ENCODE peak calls at places on chromosomes 4 and X, in eight cellular contexts. B is hepatocyte, Z is PC-3, O is H9, D is mammary epithelial cell, L is HepG2, J is SK-N-SH, T is endothelial cell of umbilical vein. P is an unnamed sample.

GRCh38 chrX:37813570-37813969 is 33.7 kb downstream of the CYBB start:
- DNase-seq in B (no peak), Z (peak; percentile 12), O (no peak), D (no peak), L (no peak), J (no peak), T (no peak), P (no peak)

GRCh38 chrX:39759526-39760224 is 338.1 kb downstream of the BCOR start:
- DNase-seq in B (peak; percentile 62), Z (peak; percentile 19), O (no peak), D (no peak), L (no peak), J (peak; percentile 39), T (peak; percentile 76), P (peak; percentile 53)

GRCh38 chr4:140893939-140894338 is 137.8 kb upstream of the TBC1D9 start:
- DNase-seq in B (peak; percentile 29), Z (no peak), O (no peak), D (no peak), L (no peak), J (no peak), T (no peak), P (no peak)

GRCh38 chr4:174377613-174378012 is 93.9 kb downstream of the CEP44 start:
- DNase-seq in B (no peak), Z (peak; percentile 87), O (no peak), D (peak; percentile 17), L (peak; percentile 30), J (no peak), T (no peak), P (no peak)

GRCh38 chr4:57053508-57053907 is 56.7 kb downstream of the IGFBP7 start:
- DNase-seq in B (no peak), Z (no peak), O (no peak), D (peak; percentile 96), L (no peak), J (no peak), T (peak; percentile 59), P (no peak)

GRCh38 chr4:41400296-41400695 is 137.7 kb upstream of the LIMCH1 start:
- DNase-seq in B (no peak), Z (no peak), O (no peak), D (no peak), L (no peak), J (no peak), T (no peak), P (no peak)

GRCh38 chr4:33063238-33063637 is 2343.1 kb downstream of the PCDH7 start:
- DNase-seq in B (peak; percentile 36), Z (peak; percentile 1), O (no peak), D (no peak), L (no peak), J (no peak), T (no peak), P (no peak)

GRCh38 chrX:12950851-12951589 is 23.9 kb upstream of the TMSB4X start:
- DNase-seq in B (peak; percentile 64), Z (no peak), O (peak; percentile 83), D (no peak), L (peak; percentile 26), J (peak; percentile 39), T (no peak), P (peak; percentile 74)

GRCh38 chr4:56655627-56656345 is 25.3 kb downstream of the HOPX start:
- DNase-seq in B (peak; percentile 31), Z (no peak), O (no peak), D (no peak), L (no peak), J (peak; percentile 84), T (peak; percentile 46), P (peak; percentile 40)

GRCh38 chrX:18422325-18422724 is 3.1 kb upstream of the CDKL5 start:
- DNase-seq in B (no peak), Z (peak; percentile 76), O (no peak), D (no peak), L (no peak), J (no peak), T (no peak), P (no peak)

GRCh38 chr4:163495900-163496299 is 1.4 kb downstream of the TMA16 start:
- DNase-seq in B (no peak), Z (no peak), O (no peak), D (peak; percentile 1), L (no peak), J (peak; percentile 7), T (peak; percentile 23), P (no peak)

GRCh38 chr4:81685105-81685504 is 213.4 kb upstream of the RASGEF1B start:
- DNase-seq in B (no peak), Z (no peak), O (no peak), D (no peak), L (no peak), J (no peak), T (no peak), P (no peak)

GRCh38 chr4:40511017-40511614 is 118.5 kb downstream of the RBM47 start:
- DNase-seq in B (no peak), Z (no peak), O (no peak), D (no peak), L (no peak), J (no peak), T (no peak), P (no peak)

GRCh38 chr4:102344520-102344954 is 745 bp downstream of the SLC39A8 start:
- DNase-seq in B (peak; percentile 76), Z (peak; percentile 52), O (peak; percentile 61), D (peak; percentile 73), L (no peak), J (peak; percentile 84), T (peak; percentile 63), P (peak; percentile 79)

GRCh38 chr4:140088317-140088967 is 65.5 kb downstream of the MAML3 start:
- DNase-seq in B (no peak), Z (no peak), O (no peak), D (no peak), L (no peak), J (no peak), T (no peak), P (no peak)

DNA sequence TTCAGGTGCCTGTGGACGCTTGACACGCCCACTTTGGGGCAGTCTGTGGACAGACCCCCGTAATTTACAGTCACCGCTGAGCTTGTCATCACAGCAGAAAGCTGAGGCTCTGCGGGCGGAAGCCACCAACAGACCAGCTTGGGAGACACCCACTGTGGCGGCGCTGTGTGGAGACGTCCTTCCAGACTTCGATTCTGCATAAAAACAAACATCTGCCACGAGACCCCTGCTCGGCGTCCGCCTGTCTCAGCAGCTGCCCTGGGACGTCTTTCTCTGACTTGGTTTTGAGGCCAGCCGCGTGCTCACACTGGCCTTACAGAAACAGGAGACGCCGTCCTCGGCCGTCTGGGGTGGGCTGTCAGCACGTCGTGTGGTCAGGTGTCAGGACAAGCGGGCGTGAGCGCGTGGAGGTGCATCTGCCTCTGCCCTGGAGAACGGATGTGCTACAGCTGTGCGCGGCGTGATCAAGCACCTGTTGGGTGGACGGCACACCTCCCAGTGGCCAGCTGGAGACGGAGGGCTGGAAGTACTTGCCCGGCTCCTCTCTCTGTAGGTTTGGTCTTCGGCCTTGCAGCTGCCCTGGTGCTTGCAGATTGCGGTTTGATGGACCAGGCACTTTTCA is 37.5 kb downstream of the PIGG start:
- DNase-seq in B (no peak), Z (no peak), O (no peak), D (no peak), L (no peak), J (no peak), T (no peak), P (no peak)
- H4K20me1 ChIP-seq in B (no peaks in the 10 kb centered on the region), Z (no peaks in the 10 kb centered on the region), O (no peaks in the 10 kb centered on the region), D (no peaks in the 10 kb centered on the region), L (no peaks in the 10 kb centered on the region), J (no peaks in the 10 kb centered on the region), T (no peaks in the 10 kb centered on the region), P (no peaks in the 10 kb centered on the region)

GRCh38 chrX:120367390-120368100 is 5.7 kb downstream of the ATP1B4 start:
- DNase-seq in B (no peak), Z (no peak), O (no peak), D (no peak), L (no peak), J (no peak), T (no peak), P (no peak)

GRCh38 chrX:120377179-120377578 is 15.3 kb downstream of the ATP1B4 start:
- DNase-seq in B (no peak), Z (no peak), O (no peak), D (no peak), L (no peak), J (no peak), T (no peak), P (no peak)

GRCh38 chrX:120378570-120378969 is 16.7 kb downstream of the ATP1B4 start:
- DNase-seq in B (no peak), Z (no peak), O (no peak), D (no peak), L (no peak), J (no peak), T (no peak), P (no peak)

GRCh38 chrX:120372667-120373370 is 10.9 kb downstream of the ATP1B4 start:
- DNase-seq in B (no peak), Z (no peak), O (no peak), D (no peak), L (no peak), J (no peak), T (no peak), P (no peak)
- H2AFZ ChIP-seq in B (no peak overlapping the region), Z (no peak overlapping the region), O (no peak overlapping the region), D (no peak overlapping the region), L (no peak overlapping the region), J (no peak overlapping the region), T (no peak overlapping the region), P (no peak overlapping the region)

DNA sequence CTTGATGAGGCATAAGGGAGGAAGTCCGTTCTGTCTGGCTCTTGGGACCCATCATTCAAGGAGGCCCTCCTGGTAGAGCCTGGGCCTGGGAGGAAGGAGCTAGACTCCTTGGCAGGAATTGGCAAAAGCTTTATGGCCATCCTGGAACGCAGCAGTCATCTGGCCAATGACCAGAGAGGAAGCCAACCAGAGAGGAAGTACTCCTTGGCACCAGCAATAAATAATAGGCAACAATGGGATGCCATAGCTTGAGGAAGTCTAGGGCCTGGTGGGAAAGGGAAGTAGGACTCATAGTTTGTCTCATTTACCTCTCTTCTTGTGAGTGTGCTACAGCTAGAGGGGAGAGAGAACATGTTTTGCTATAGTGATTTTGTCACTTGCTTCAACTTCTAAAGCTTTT is 53.1 kb downstream of the MSN start:
- DNase-seq in B (no peak), Z (no peak), O (no peak), D (no peak), L (no peak), J (no peak), T (peak; percentile 75), P (no peak)
- H4K20me1 ChIP-seq in B (no peaks in the 10 kb centered on the region), Z (peaks cover 33% of the 10 kb centered on the region), O (no peaks in the 10 kb centered on the region), D (no peaks in the 10 kb centered on the region), L (no peaks in the 10 kb centered on the region), J (peaks cover 98% of the 10 kb centered on the region), T (peaks cover 4% of the 10 kb centered on the region), P (no peaks in the 10 kb centered on the region)

DNA sequence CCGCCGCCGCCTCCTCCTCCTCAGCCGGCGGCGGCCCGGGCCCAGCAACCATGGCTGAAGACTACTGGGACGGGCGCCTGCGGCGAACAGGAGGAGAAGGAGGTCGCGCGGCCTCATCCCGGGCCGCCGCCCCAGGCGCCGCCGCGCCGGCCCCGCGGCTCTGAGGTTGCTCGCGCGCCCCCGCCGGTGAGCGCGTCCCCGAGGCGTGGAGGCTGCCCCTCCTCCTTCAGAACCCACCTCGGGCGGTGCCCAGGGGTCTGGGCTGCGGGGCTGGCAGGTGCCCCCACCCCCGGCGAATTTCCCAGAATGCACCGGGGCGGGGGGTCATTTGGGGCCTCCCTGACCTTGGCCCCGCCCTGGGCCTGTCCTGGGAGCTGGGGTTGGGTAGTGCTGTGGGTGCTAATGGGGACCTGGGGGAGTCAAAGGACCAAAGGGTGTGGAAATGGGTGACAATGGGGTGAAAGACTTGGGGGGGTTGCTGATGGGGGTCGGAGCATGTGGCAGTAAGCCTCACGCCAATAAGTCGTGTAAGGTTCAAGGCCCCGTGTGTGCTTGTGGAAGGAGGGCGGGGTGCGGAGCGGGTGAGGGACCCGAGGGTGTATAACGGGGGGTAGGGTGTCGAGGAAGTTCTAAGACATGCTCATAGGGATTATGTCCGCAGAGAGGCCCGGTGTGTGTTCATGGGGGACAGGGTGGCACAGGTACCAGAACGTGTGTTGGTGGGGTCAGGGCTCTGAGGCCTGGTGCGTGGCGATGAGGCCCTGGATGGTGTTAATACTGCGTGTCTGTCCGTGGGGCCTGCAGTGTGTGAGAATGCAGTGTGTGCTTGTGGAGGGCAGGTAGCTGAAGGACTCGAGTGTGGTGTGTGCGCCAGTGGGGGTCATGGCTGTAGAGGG is 687 bp downstream of the CDK16 start:
- DNase-seq in B (peak; percentile 83), Z (no peak), O (peak; percentile 55), D (no peak), L (no peak), J (peak; percentile 71), T (peak; percentile 5), P (peak; percentile 72)
- H2AFZ ChIP-seq in B (peak overlapping the region; percentile 82), Z (no peak overlapping the region), O (no peak overlapping the region), D (peak overlapping the region; percentile 94), L (no peak overlapping the region), J (peak overlapping the region; percentile 84), T (peak overlapping the region; percentile 17), P (peak overlapping the region; percentile 68)